ENCODE peak calls at places on chromosomes 16 and 17, in ten cellular contexts. A is GM12878, E is sigmoid colon, I is transverse colon, Z is ovary, T is H1, M is esophagus muscularis mucosa, Y is suprapubic skin, C is stomach, G is upper lobe of left lung. W is an unnamed sample.

GRCh38 chr17:6507535-6507934 is 48.8 kb downstream of the PITPNM3 start:
- DNase-seq in A (no peak), E (peak), I (peak), Z (peak), T (no peak), M (no peak), Y (no peak), C (no peak), G (no peak), W (no peak)

GRCh38 chr17:43399839-43400328 is 1.1 kb downstream of the ARL4D start:
- DNase-seq in A (no peak), E (peak), I (no peak), Z (no peak), T (no peak), M (no peak), Y (no peak), C (no peak), G (peak), W (no peak)

GRCh38 chr17:4542003-4542725 is 13.0 kb downstream of the MYBBP1A start:
- DNase-seq in A (no peak), E (peak), I (no peak), Z (no peak), T (no peak), M (no peak), Y (no peak), C (no peak), G (peak), W (no peak)

GRCh38 chr17:42924891-42925290 is 24.3 kb downstream of the G6PC1 start:
- DNase-seq in A (no peak), E (no peak), I (no peak), Z (no peak), T (no peak), M (no peak), Y (no peak), C (no peak), G (no peak), W (no peak)

GRCh38 chr17:30551666-30552339 is 74.6 kb downstream of the GOSR1 start:
- DNase-seq in A (no peak), E (no peak), I (no peak), Z (no peak), T (peak), M (no peak), Y (no peak), C (peak), G (no peak), W (no peak)

GRCh38 chr17:38425744-38426143 is 2.5 kb upstream of the ARHGAP23 start:
- DNase-seq in A (no peak), E (peak), I (no peak), Z (no peak), T (no peak), M (no peak), Y (no peak), C (no peak), G (no peak), W (no peak)

GRCh38 chr17:38603786-38604478 is 1.8 kb downstream of the SRCIN1 start:
- DNase-seq in A (no peak), E (no peak), I (no peak), Z (no peak), T (no peak), M (no peak), Y (no peak), C (no peak), G (no peak), W (no peak)

GRCh38 chr17:10683853-10684252 is 13.5 kb downstream of the SCO1 start:
- DNase-seq in A (no peak), E (no peak), I (no peak), Z (no peak), T (no peak), M (no peak), Y (no peak), C (no peak), G (no peak), W (no peak)

GRCh38 chr17:1413281-1413791 is 13.3 kb upstream of the YWHAE start:
- DNase-seq in A (no peak), E (no peak), I (peak), Z (no peak), T (no peak), M (no peak), Y (no peak), C (peak), G (no peak), W (peak)

GRCh38 chr17:31092475-31093064 is 2.2 kb upstream of the NF1 start:
- DNase-seq in A (no peak), E (no peak), I (no peak), Z (no peak), T (no peak), M (no peak), Y (no peak), C (no peak), G (no peak), W (no peak)

GRCh38 chr17:19313746-19314651 is 48.5 kb downstream of the B9D1 start:
- DNase-seq in A (no peak), E (peak), I (peak), Z (no peak), T (no peak), M (no peak), Y (no peak), C (no peak), G (no peak), W (no peak)

GRCh38 chr16:28504707-28505404 is 1.8 kb downstream of the IL27 start:
- DNase-seq in A (no peak), E (no peak), I (no peak), Z (no peak), T (no peak), M (no peak), Y (no peak), C (no peak), G (no peak), W (no peak)

GRCh38 chr16:76681296-76681695 is 404.1 kb downstream of the CNTNAP4 start:
- DNase-seq in A (no peak), E (no peak), I (no peak), Z (no peak), T (no peak), M (no peak), Y (no peak), C (no peak), G (no peak), W (no peak)

GRCh38 chr16:35142147-35142808 is 1682.9 kb downstream of the TP53TG3F start:
- DNase-seq in A (no peak), E (no peak), I (no peak), Z (no peak), T (no peak), M (no peak), Y (no peak), C (no peak), G (no peak), W (no peak)

GRCh38 chr17:80198144-80198661 is 21.9 kb downstream of the SGSH start:
- DNase-seq in A (no peak), E (no peak), I (no peak), Z (no peak), T (peak), M (no peak), Y (no peak), C (no peak), G (peak), W (no peak)

GRCh38 chr17:27995554-27995953 is 46.9 kb upstream of the NLK start:
- DNase-seq in A (no peak), E (no peak), I (no peak), Z (no peak), T (no peak), M (no peak), Y (no peak), C (no peak), G (no peak), W (no peak)

GRCh38 chr16:66847533-66848057 is 3.4 kb downstream of the CA7 start:
- DNase-seq in A (no peak), E (no peak), I (no peak), Z (no peak), T (no peak), M (no peak), Y (no peak), C (no peak), G (no peak), W (no peak)

GRCh38 chr16:53960050-53960812 is 256.3 kb downstream of the FTO start:
- DNase-seq in A (no peak), E (no peak), I (no peak), Z (no peak), T (no peak), M (no peak), Y (no peak), C (no peak), G (no peak), W (no peak)

GRCh38 chr17:1673041-1673790 is 11.5 kb downstream of the PRPF8 start:
- DNase-seq in A (no peak), E (peak), I (peak), Z (no peak), T (no peak), M (no peak), Y (no peak), C (no peak), G (no peak), W (no peak)

GRCh38 chr17:21253646-21254441 is 634 bp upstream of the NATD1 start:
- DNase-seq in A (no peak), E (no peak), I (no peak), Z (no peak), T (no peak), M (no peak), Y (no peak), C (no peak), G (no peak), W (no peak)
- H3K27ac ChIP-seq in A (no peak), E (peak), I (peak), Z (no peak), T (no peak), M (peak), Y (peak), C (peak), G (peak), W (peak)

DNA sequence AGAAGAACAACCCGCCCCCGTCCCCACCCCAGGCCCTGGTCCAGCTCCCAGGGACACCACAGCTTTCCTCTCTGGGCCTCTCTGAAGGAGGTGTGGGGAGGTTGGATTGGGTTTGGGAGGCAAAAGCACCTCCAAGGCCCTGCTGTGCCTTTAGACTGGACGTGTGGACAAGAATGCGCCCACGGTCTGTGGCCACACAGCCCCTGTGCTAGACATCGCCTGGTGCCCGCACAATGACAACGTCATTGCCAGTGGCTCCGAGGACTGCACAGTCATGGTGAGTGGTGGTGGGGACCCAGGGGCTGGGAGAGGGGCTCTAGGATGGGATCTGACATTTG is 3.0 kb downstream of the CORO1A start:
- DNase-seq in A (no peak), E (no peak), I (no peak), Z (no peak), T (no peak), M (no peak), Y (no peak), C (no peak), G (no peak), W (no peak)
- H3K4me3 ChIP-seq in A (peak), E (no peak), I (peak), Z (no peak), T (no peak), M (no peak), Y (peak), C (peak), G (peak), W (peak)

GRCh38 chr16:30535106-30535776 is 583 bp upstream of the ZNF747 start:
- DNase-seq in A (no peak), E (no peak), I (no peak), Z (no peak), T (no peak), M (no peak), Y (no peak), C (no peak), G (no peak), W (no peak)
- TF ChIP-seq EP300 in A (no peak), E (no peak), I (no peak), Z (no peak), T (no peak), M (no peak), Y (no peak), C (no peak), G (no peak), W (no peak)

DNA sequence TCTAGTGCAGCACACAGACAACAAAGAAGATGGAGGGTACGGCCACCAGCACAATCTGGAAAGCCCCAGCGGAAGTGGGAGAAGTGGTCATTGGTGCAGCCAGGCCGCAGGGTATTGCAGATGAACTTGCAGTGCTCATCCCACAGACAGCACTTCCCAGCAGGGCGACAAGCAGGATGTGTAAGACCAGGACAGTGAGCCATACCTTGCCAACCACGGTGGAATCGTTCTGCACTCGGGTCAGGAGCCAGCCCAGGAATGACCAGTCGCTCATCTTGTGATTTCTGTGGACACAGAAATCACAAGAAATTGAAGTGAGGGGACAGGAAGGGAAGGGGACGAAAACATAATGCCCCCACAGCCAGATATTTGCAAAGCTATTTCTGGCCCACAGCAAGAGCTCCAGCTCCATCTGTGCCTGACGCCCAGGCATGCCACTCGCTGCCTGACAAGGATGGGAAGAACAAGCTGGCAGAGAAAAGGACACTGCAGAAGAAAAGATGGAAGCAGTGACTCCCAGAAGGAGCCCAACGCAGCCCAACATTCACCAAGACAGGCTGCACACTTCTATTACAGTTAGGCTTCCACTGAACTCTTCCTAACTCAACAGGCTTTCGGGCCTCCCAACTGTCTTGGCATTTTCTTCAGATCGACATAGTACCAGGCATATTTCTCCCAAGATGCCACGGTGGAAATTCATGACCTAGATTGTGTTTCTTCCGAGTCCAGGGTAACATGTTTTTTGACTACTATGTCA is 17.5 kb upstream of the MYO18A start:
- DNase-seq in A (no peak), E (no peak), I (no peak), Z (no peak), T (no peak), M (no peak), Y (no peak), C (no peak), G (no peak), W (no peak)
- H3K27ac ChIP-seq in A (no peak), E (no peak), I (no peak), Z (no peak), T (no peak), M (no peak), Y (no peak), C (no peak), G (no peak), W (no peak)

GRCh38 chr16:69327585-69328310 is 2.6 kb downstream of the PDF start:
- DNase-seq in A (no peak), E (peak), I (no peak), Z (no peak), T (no peak), M (no peak), Y (no peak), C (no peak), G (no peak), W (no peak)
- H3K4me3 ChIP-seq in A (peak), E (no peak), I (no peak), Z (no peak), T (peak), M (no peak), Y (no peak), C (no peak), G (no peak), W (no peak)

W was measured in tibial nerve.